ENCODE peak calls at places on chromosome 12, in ten cellular contexts. Z, H, W, B, I, J, O, N, E and S are unnamed samples.

GRCh38 chr12:40146800-40147797 is 41.2 kb upstream of the SLC2A13 start:
- DNase-seq in Z (no peak), H (no peak), W (no peak), B (no peak), I (no peak), J (no peak), O (no peak), N (no peak), E (peak; percentile 3), S (peak; percentile 2)

GRCh38 chr12:16636435-16637055 is 30.6 kb upstream of the LMO3 start:
- DNase-seq in Z (no peak), H (no peak), W (no peak), B (no peak), I (no peak), J (no peak), O (no peak), N (no peak), E (no peak), S (no peak)

GRCh38 chr12:1800646-1801284 is 19.6 kb upstream of the LRTM2 start:
- DNase-seq in Z (no peak), H (peak; percentile 84), W (no peak), B (no peak), I (no peak), J (no peak), O (no peak), N (peak; percentile 62), E (peak; percentile 51), S (peak; percentile 6)

GRCh38 chr12:94304566-94305061 is 155.1 kb downstream of the CEP83 start:
- DNase-seq in Z (peak; percentile 69), H (peak; percentile 88), W (no peak), B (peak; percentile 70), I (no peak), J (no peak), O (peak; percentile 64), N (no peak), E (no peak), S (no peak)

GRCh38 chr12:4045433-4045760 is 172.2 kb upstream of the PARP11 start:
- DNase-seq in Z (no peak), H (no peak), W (no peak), B (no peak), I (no peak), J (no peak), O (no peak), N (no peak), E (no peak), S (no peak)

GRCh38 chr12:30822385-30823139 is 67.8 kb upstream of the CAPRIN2 start:
- DNase-seq in Z (peak; percentile 41), H (peak; percentile 72), W (peak; percentile 75), B (peak; percentile 4), I (peak; percentile 62), J (peak; percentile 5), O (peak; percentile 85), N (no peak), E (peak; percentile 78), S (peak; percentile 64)

GRCh38 chr12:53046655-53047220 is 3.1 kb upstream of the TNS2 start:
- DNase-seq in Z (peak; percentile 92), H (peak; percentile 79), W (no peak), B (no peak), I (peak; percentile 95), J (no peak), O (peak; percentile 89), N (peak; percentile 34), E (peak; percentile 68), S (peak; percentile 56)

GRCh38 chr12:109654357-109654756 is 59.3 kb upstream of the FAM222A start:
- DNase-seq in Z (no peak), H (no peak), W (no peak), B (no peak), I (no peak), J (no peak), O (no peak), N (no peak), E (no peak), S (no peak)

GRCh38 chr12:5371636-5372035 is 60.3 kb upstream of the NTF3 start:
- DNase-seq in Z (no peak), H (no peak), W (no peak), B (no peak), I (no peak), J (no peak), O (peak; percentile 43), N (no peak), E (no peak), S (no peak)